ENCODE peak calls at places on chromosomes 13 and 19, in four cellular contexts. L is GM12878, D is HepG2, Z is K562. B is an unnamed sample.
A peak's percentile ranks its signal among the peaks of the same experiment; 100 is the strongest.

GRCh38 chr13:27973956-27974662 is 5.0 kb upstream of the CDX2 start:
- DNase-seq in Z (no peak), D (no peak), L (no peak), B (peak; percentile 14)

GRCh38 chr19:45667620-45668341 is at the start of gene GIPR:
- DNase-seq in Z (peak; percentile 88), L (no peak), D (peak; percentile 44), B (peak; percentile 74)

GRCh38 chr19:13784731-13785452 is 10.4 kb upstream of the ZSWIM4 start:
- DNase-seq in Z (peak; percentile 43), L (no peak), D (peak; percentile 44), B (peak; percentile 90)

GRCh38 chr19:3383121-3383722 is 16.8 kb downstream of the NFIC start:
- DNase-seq in L (no peak), Z (no peak), D (no peak), B (no peak)

GRCh38 chr19:9848060-9848459 is 12.9 kb downstream of the PIN1 start:
- DNase-seq in D (no peak), Z (no peak), L (no peak), B (peak; percentile 81)

GRCh38 chr13:91313103-91313502 is 34.4 kb upstream of the MIR17HG start:
- DNase-seq in L (no peak), D (peak; percentile 22), Z (no peak), B (peak; percentile 16)

GRCh38 chr13:73421310-73421912 is 362.6 kb downstream of the KLF5 start:
- DNase-seq in Z (no peak), D (no peak), L (no peak), B (no peak)

GRCh38 chr13:37595162-37595561 is 3.4 kb downstream of the POSTN start:
- DNase-seq in Z (no peak), L (no peak), D (no peak), B (no peak)

GRCh38 chr19:7106711-7107657 is 37.5 kb downstream of the ZNF557 start:
- DNase-seq in L (no peak), D (no peak), Z (no peak), B (no peak)

GRCh38 chr19:50719566-50719965 is at the start of gene SHANK1:
- DNase-seq in L (no peak), Z (peak; percentile 75), D (no peak), B (peak; percentile 88)

DNA sequence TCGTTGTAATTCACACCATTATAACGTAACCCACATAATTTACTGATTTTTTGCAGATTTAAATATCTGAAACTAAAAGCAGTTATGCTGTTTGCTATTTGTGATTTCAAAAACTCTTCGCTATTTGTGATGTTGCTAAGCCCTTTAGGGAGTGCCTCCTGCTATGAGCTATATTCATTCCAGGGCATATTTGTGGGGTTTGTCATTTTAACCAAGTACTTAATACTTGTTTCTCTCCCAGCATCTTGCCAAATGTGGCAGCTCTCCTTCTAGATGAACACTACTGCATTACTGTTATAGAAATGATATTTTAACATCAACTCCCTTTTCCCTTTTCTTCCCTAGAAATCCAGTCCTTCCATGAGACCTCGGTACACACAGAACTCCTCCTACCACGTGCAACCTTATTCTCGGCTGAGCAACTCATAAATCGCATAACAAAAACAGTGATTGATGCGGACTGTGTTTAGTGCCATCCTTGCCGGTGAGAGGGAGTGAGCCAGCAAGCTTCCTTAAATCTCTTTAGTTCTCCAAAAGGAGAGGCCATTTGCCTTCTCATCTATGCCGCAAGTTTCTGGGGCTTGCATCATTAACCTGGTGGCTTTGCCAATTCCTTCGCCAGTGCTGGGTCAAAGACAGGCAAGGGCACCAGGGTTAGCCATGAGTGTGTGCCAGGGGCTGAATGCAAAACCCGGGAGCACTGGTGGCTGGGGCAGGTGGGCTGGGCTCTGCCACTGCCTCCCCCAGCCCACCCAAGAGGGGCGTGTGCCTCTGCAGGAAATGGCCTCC is 33.4 kb downstream of the RFX2 start:
- DNase-seq in L (no peak), Z (no peak), D (no peak), B (no peak)
- TF ChIP-seq TAF1 in L (no peak), Z (no peak), D (no peak), B (no peak)

DNA sequence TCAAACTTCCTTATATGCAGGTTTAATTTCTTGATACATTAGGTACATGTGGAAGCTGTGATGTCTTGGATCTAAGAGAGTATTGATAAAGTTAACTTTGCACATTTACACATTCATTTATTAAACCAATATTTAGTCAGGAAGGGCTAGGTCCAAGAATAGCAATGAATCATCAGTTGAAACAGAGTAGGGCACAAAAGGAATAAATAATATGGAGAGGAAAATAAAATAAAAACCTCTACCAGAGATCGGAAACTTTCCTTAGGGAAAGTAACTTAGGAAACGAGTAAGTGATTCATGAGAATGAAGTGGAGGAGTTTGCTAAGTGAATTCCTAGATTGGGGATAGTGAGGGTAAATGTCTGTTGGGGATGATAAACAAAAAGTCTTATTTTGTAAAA is 259.4 kb upstream of the DACH1 start:
- DNase-seq in L (no peak), Z (no peak), D (no peak), B (no peak)
- TF ChIP-seq SMC3 in L (no peak), Z (no peak), D (no peak), B (no peak)

GRCh38 chr13:61202042-61202441 is 213.6 kb downstream of the PCDH20 start:
- DNase-seq in D (no peak), L (no peak), Z (no peak), B (no peak)
- TF ChIP-seq POLR2AphosphoS5 in D (no peak), L (no peak), Z (no peak), B (no peak)

GRCh38 chr13:20706661-20707060 is 3.2 kb downstream of the IL17D start:
- DNase-seq in L (no peak), D (no peak), Z (no peak), B (no peak)

GRCh38 chr13:20709369-20709768 is 5.9 kb downstream of the IL17D start:
- DNase-seq in L (no peak), D (no peak), Z (no peak), B (no peak)

GRCh38 chr13:20711301-20712044 is 8.0 kb downstream of the IL17D start:
- DNase-seq in L (no peak), Z (peak; percentile 30), D (no peak), B (no peak)

GRCh38 chr13:20709782-20710181 is 6.3 kb downstream of the IL17D start:
- DNase-seq in Z (no peak), L (no peak), D (no peak), B (no peak)

DNA sequence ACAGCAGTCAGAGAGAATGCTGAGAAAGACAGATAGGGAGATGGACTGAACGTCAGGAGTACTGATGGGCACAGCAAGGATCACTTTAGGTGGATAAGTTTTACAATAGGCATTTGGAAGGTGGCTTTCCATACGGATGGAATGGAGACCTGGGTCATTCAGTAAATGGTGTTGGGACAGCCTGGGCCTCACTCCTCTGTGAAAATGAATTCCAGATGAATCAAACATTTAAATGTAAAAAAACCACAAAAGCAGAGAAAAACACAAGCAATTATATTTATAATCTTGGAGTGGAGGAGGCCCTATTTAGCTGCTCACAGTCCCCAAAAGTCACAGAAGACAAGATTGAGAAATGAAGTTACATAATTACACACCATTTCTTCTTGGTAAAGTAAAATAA is 4.7 kb downstream of the IL17D start:
- DNase-seq in Z (no peak), D (no peak), L (no peak), B (no peak)
- TF ChIP-seq TAF1 in Z (no peak), D (no peak), L (no peak), B (no peak)

GRCh38 chr19:35398570-35398969 is 27.7 kb downstream of the GPR42 start:
- DNase-seq in L (no peak), D (no peak), Z (no peak), B (no peak)

GRCh38 chr19:35397064-35397463 is 26.2 kb downstream of the GPR42 start:
- DNase-seq in D (no peak), Z (no peak), L (no peak), B (no peak)

GRCh38 chr19:35400773-35401100 is 29.9 kb downstream of the GPR42 start:
- DNase-seq in L (no peak), Z (no peak), D (no peak), B (no peak)

GRCh38 chr19:35399948-35400772 is 29.3 kb downstream of the GPR42 start:
- DNase-seq in Z (no peak), L (no peak), D (no peak), B (no peak)

DNA sequence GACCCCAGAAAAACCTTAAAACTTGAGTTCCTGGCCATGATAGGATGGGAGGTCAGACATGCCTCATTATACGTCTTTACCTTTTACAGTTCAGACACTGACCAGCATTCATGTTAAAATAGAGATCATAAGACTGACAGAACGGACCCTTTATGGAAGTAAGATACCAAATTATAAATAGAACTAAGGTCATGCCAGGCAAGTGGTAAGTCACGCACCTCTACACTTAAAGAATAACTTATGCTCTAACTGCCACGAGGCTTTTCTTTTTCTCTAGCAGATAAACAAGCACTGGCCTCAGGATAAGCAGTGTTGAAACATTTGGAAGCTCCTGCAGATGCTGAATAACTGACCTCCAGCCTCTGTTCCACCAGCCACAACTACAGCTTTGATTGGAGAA is 28.4 kb downstream of the GPR42 start:
- DNase-seq in L (no peak), D (no peak), Z (no peak), B (no peak)
- TF ChIP-seq SMC3 in L (no peak), D (no peak), Z (no peak), B (no peak)

B was measured in SK-N-SH.